ENCODE peak calls at places on chromosomes 7 and 10, in nine cellular contexts. T, C, W, P, Q, V, Z, M and R are unnamed samples.

GRCh38 chr10:109429956-109430760 is 493.2 kb downstream of the XPNPEP1 start:
- DNase-seq in T (no peak), C (no peak), W (no peak), P (peak), Q (no peak), V (no peak), Z (no peak), M (no peak), R (no peak)

GRCh38 chr10:61859786-61860185 is 41.7 kb upstream of the ARID5B start:
- DNase-seq in T (no peak), C (no peak), W (no peak), P (no peak), Q (no peak), V (no peak), Z (no peak), M (no peak), R (no peak)

GRCh38 chr10:110597476-110597875 is 30.0 kb downstream of the SMC3 start:
- DNase-seq in T (no peak), C (no peak), W (no peak), P (no peak), Q (no peak), V (no peak), Z (no peak), M (no peak), R (no peak)

GRCh38 chr10:5547684-5547933 is 22.8 kb downstream of the CALML3 start:
- DNase-seq in T (no peak), C (no peak), W (no peak), P (peak), Q (no peak), V (no peak), Z (no peak), M (no peak), R (no peak)

GRCh38 chr7:158955932-158956804 is 99.8 kb downstream of the DYNC2I1 start:
- DNase-seq in T (no peak), C (no peak), W (no peak), P (no peak), Q (no peak), V (no peak), Z (no peak), M (peak), R (no peak)

GRCh38 chr10:86888585-86889381 is 68.6 kb downstream of the MMRN2 start:
- DNase-seq in T (peak), C (no peak), W (no peak), P (peak), Q (no peak), V (no peak), Z (no peak), M (no peak), R (no peak)

GRCh38 chr10:131729361-131729760 is 171.4 kb upstream of the PPP2R2D start:
- DNase-seq in T (no peak), C (no peak), W (no peak), P (no peak), Q (no peak), V (no peak), Z (no peak), M (no peak), R (no peak)

GRCh38 chr7:118052330-118052729 is 131.6 kb upstream of the LSM8 start:
- DNase-seq in T (no peak), C (no peak), W (no peak), P (no peak), Q (no peak), V (no peak), Z (no peak), M (no peak), R (no peak)

GRCh38 chr10:79068562-79069324 is at the start of gene ZMIZ1:
- DNase-seq in T (peak), C (peak), W (peak), P (peak), Q (no peak), V (peak), Z (peak), M (peak), R (peak)

GRCh38 chr10:21329995-21330627 is 195.4 kb downstream of the SKIDA1 start:
- DNase-seq in T (peak), C (no peak), W (no peak), P (peak), Q (no peak), V (peak), Z (no peak), M (no peak), R (no peak)

GRCh38 chr7:85497999-85498398 is 311.1 kb upstream of the SEMA3D start:
- DNase-seq in T (no peak), C (no peak), W (no peak), P (peak), Q (no peak), V (no peak), Z (no peak), M (no peak), R (no peak)

GRCh38 chr10:123392182-123392930 is 238.2 kb downstream of the BUB3 start:
- DNase-seq in T (no peak), C (no peak), W (no peak), P (no peak), Q (no peak), V (no peak), Z (no peak), M (no peak), R (no peak)

GRCh38 chr10:42951486-42952251 is 125.2 kb upstream of the RET start:
- DNase-seq in T (no peak), C (peak), W (peak), P (no peak), Q (peak), V (peak), Z (peak), M (peak), R (no peak)

GRCh38 chr10:124719213-124719851 is 24.8 kb downstream of the FAM53B start:
- DNase-seq in T (peak), C (peak), W (no peak), P (peak), Q (no peak), V (no peak), Z (no peak), M (peak), R (peak)
- TF ChIP-seq CTCF in T (peak), C (peak), W (peak), P (peak), Q (no peak), V (no peak), Z (no peak), M (peak), R (peak)

GRCh38 chr10:34526758-34527730 is 288.1 kb downstream of the PARD3 start:
- DNase-seq in T (peak), C (no peak), W (no peak), P (peak), Q (no peak), V (no peak), Z (no peak), M (no peak), R (no peak)
- TF ChIP-seq CTCF in T (peak), C (no peak), W (peak), P (peak), Q (peak), V (no peak), Z (no peak), M (peak), R (no peak)

GRCh38 chr7:92508949-92509348 is 19.4 kb downstream of the PEX1 start:
- DNase-seq in T (no peak), C (no peak), W (no peak), P (no peak), Q (no peak), V (no peak), Z (no peak), M (no peak), R (no peak)

GRCh38 chr7:92503767-92504166 is 24.6 kb downstream of the PEX1 start:
- DNase-seq in T (no peak), C (no peak), W (no peak), P (no peak), Q (no peak), V (no peak), Z (no peak), M (no peak), R (no peak)

GRCh38 chr7:92504563-92504962 is 23.8 kb downstream of the PEX1 start:
- DNase-seq in T (no peak), C (no peak), W (no peak), P (peak), Q (no peak), V (no peak), Z (no peak), M (no peak), R (no peak)

DNA sequence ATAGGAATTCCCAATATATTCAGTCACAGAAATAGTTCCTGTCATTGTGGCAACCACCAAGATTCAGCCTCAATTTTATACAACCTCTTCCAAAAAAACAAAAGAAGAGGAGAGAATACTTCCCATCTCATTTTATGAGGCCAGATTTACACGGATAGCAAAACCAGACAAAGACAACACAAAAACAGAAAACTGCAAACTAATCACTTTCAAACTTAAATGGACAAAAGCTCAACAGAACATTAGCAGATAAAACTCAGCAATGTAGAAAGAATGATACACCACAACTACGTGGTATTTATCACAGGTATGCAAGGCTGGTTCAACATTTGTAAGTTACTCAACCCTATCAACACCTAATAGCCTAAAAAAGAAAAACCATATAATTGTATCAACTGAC is 22.0 kb downstream of the PEX1 start:
- DNase-seq in T (no peak), C (no peak), W (no peak), P (no peak), Q (no peak), V (no peak), Z (no peak), M (no peak), R (no peak)
- TF ChIP-seq CTCF in T (no peak), C (no peak), W (no peak), P (no peak), Q (no peak), V (no peak), Z (no peak), M (no peak), R (no peak)

DNA sequence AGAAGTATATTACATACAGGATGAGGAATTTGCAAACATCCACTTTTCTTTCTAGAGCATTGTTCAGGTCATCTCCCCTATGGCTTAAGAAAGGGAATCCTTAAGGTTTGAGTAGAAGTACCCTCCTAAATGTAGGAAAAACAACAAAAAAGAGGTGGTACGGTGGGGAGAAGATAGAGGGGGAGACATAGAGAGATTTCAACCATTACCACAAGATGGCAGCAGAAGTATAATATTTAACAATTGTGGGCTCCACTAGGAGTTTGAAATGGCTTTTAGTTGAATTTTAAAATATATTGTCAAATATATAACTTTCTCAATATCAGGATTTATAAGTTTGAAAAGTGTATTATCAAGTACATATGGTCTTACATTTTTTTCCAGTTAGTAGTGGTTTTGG is 72.7 kb upstream of the PRKG1 start:
- DNase-seq in T (no peak), C (no peak), W (no peak), P (peak), Q (no peak), V (no peak), Z (no peak), M (no peak), R (no peak)
- TF ChIP-seq CTCF in T (peak), C (peak), W (peak), P (peak), Q (peak), V (peak), Z (peak), M (peak), R (peak)

GRCh38 chr7:148262721-148263229 is 327.8 kb upstream of the C7orf33 start:
- DNase-seq in T (peak), C (peak), W (peak), P (peak), Q (no peak), V (peak), Z (peak), M (peak), R (peak)
- TF ChIP-seq CTCF in T (peak), C (peak), W (peak), P (peak), Q (peak), V (peak), Z (peak), M (peak), R (peak)

DNA sequence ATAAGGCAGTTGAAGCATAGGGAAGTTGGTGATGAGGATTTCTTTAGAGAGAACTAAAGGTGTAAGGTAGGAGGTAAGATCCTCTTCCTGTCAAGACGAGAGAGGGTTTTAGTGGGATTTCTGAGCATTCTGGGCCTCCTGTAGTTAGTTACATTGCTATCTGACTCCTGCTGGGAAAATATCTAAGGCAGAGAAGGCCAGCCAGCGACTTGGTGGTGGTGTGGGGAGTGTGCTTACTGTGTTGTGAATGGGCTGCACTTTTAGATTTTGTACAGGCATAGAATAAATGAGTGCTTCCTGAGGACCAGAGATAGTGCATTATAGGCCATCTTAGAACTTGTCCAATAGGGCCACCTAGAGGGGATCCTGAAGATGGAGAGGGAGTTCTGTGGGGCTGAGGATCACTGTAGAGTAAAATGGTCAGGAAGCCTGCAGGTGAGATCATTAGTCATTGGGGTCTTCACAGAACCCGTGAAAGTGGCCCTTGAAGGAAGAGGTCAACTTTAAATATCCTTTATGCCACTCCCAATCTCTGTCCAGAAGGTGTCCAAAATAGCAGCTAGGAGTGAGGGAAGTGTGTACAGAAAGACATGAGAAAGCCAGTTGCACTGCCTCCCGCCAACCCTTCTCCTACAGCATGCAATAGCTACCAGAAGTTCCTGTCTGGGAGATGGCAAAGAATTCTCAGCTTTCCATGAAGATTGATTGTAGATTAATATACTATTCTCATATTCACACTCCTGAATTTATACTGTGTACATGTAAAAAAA is 266.6 kb downstream of the POLR1F start:
- DNase-seq in T (peak), C (no peak), W (no peak), P (peak), Q (no peak), V (no peak), Z (peak), M (no peak), R (no peak)
- TF ChIP-seq CTCF in T (peak), C (no peak), W (peak), P (peak), Q (peak), V (no peak), Z (no peak), M (no peak), R (peak)

DNA sequence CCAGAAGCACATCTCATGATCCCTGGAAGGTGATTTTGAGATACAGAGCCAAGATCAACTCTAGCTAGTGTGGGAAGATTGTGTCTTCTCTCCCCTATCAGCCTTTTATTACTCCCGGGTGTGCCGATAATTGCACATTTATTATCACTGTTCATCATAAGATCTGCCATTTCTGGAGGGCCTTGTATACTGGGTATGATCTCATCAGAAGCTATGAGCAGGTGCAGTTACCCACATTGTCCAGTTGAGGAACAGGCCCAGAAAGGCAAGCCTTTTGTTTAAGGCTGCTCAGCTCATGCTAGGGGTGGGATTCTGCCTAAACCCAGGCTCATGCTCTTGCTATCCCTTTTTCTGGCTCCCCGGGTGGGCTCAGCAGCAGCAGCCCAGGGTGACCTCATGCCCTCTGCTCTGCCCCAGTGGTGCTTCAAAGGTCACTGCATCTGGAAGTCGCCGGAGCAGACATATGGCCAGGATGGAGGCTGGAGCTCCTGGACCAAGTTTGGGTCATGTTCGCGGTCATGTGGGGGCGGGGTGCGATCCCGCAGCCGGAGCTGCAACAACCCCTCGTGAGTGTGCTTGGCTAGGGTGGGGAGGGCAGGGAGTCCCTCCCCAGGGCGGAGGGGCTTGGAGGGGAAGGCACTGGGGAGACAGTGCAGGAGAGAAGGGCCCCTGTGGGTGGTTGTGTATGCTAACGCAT is 46.6 kb downstream of the TBATA start:
- DNase-seq in T (no peak), C (no peak), W (no peak), P (no peak), Q (no peak), V (no peak), Z (no peak), M (peak), R (no peak)
- TF ChIP-seq CTCF in T (peak), C (peak), W (no peak), P (peak), Q (peak), V (no peak), Z (no peak), M (no peak), R (no peak)